ENCODE peak calls at places on chromosomes 13 and 19, in five cellular contexts. K, V, P, Q and L are unnamed samples.

GRCh38 chr13:32737679-32738078 is 151.4 kb downstream of the PDS5B start:
- DNase-seq in K (no peak), V (no peak), P (no peak), Q (no peak), L (no peak)

GRCh38 chr19:31515931-31516330 is 166.7 kb upstream of the TSHZ3 start:
- DNase-seq in K (no peak), V (no peak), P (no peak), Q (no peak), L (no peak)

GRCh38 chr13:28022848-28023518 is 34.5 kb upstream of the URAD start:
- DNase-seq in K (peak), V (no peak), P (no peak), Q (peak), L (peak)

GRCh38 chr13:49643003-49643651 is 14.8 kb downstream of the ARL11 start:
- DNase-seq in K (no peak), V (no peak), P (no peak), Q (no peak), L (no peak)

GRCh38 chr13:90091611-90092010 is 1255.9 kb upstream of the MIR17HG start:
- DNase-seq in K (no peak), V (no peak), P (no peak), Q (no peak), L (no peak)

GRCh38 chr13:35978607-35979316 is 152.4 kb downstream of the DCLK1 start:
- DNase-seq in K (peak), V (peak), P (no peak), Q (peak), L (peak)

GRCh38 chr19:58407658-58408151 is 744 bp upstream of the ZNF584 start:
- DNase-seq in K (no peak), V (peak), P (no peak), Q (no peak), L (no peak)

GRCh38 chr13:49630580-49630979 is 2.3 kb downstream of the ARL11 start:
- DNase-seq in K (no peak), V (no peak), P (no peak), Q (no peak), L (no peak)

GRCh38 chr19:4711211-4711610 is 12.4 kb downstream of the DPP9 start:
- DNase-seq in K (no peak), V (no peak), P (no peak), Q (no peak), L (no peak)

GRCh38 chr13:114025432-114026127 is 51.7 kb upstream of the C13orf46 start:
- DNase-seq in K (peak), V (no peak), P (no peak), Q (no peak), L (peak)

GRCh38 chr19:57830071-57830602 is at the start of gene ZNF587B:
- DNase-seq in K (peak), V (peak), P (peak), Q (peak), L (peak)

GRCh38 chr13:29958476-29958875 is 108.1 kb upstream of the UBL3 start:
- DNase-seq in K (no peak), V (no peak), P (peak), Q (no peak), L (no peak)

GRCh38 chr19:17090501-17091074 is 15.0 kb downstream of the MYO9B start:
- DNase-seq in K (no peak), V (peak), P (peak), Q (no peak), L (peak)
- TF ChIP-seq CTCF in K (no peak), V (no peak), P (no peak), Q (no peak), L (no peak)

DNA sequence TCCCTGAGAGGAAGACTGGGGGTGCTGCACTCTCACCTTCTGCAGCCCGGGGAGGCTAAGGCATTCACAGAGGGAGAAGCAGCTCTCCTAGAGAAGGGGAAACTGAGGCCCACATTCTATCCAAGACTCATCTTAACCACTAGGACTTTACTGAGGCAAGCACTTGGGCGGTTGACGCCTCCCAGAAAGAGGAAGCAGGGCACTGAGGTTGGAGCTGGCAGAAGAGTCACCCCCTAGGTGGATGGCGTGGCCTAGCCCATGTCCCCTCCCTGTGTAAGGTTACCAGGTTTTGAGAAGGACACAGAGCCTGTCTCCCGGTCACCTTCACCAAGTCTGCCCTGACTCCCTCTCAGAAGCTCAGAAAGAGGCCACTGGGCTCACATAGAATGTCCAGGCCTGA is 2.7 kb downstream of the S1PR2 start:
- DNase-seq in K (no peak), V (no peak), P (no peak), Q (no peak), L (no peak)
- TF ChIP-seq CTCF in K (no peak), V (no peak), P (no peak), Q (no peak), L (no peak)

GRCh38 chr19:51096473-51097165 is 11.6 kb downstream of the CTU1 start:
- DNase-seq in K (no peak), V (no peak), P (no peak), Q (no peak), L (peak)
- TF ChIP-seq CTCF in K (peak), V (no peak), P (no peak), Q (peak), L (peak)

GRCh38 chr19:37114001-37114400 is 35.8 kb downstream of the ZNF420 start:
- DNase-seq in K (no peak), V (no peak), P (no peak), Q (no peak), L (no peak)
- TF ChIP-seq CTCF in K (no peak), V (no peak), P (no peak), Q (no peak), L (no peak)

GRCh38 chr19:18771328-18772242 is 19.5 kb downstream of the COMP start:
- DNase-seq in K (no peak), V (no peak), P (no peak), Q (no peak), L (no peak)

GRCh38 chr19:18774107-18774506 is 17.0 kb downstream of the COMP start:
- DNase-seq in K (no peak), V (no peak), P (no peak), Q (no peak), L (no peak)

GRCh38 chr19:18774782-18775444 is 16.2 kb downstream of the COMP start:
- DNase-seq in K (no peak), V (no peak), P (no peak), Q (no peak), L (no peak)

GRCh38 chr19:18773682-18774081 is 17.4 kb downstream of the COMP start:
- DNase-seq in K (no peak), V (no peak), P (no peak), Q (no peak), L (no peak)

GRCh38 chr19:18772620-18773587 is 18.2 kb downstream of the COMP start:
- DNase-seq in K (no peak), V (no peak), P (no peak), Q (no peak), L (no peak)
- TF ChIP-seq CTCF in K (no peak), V (no peak), P (no peak), Q (no peak), L (no peak)

DNA sequence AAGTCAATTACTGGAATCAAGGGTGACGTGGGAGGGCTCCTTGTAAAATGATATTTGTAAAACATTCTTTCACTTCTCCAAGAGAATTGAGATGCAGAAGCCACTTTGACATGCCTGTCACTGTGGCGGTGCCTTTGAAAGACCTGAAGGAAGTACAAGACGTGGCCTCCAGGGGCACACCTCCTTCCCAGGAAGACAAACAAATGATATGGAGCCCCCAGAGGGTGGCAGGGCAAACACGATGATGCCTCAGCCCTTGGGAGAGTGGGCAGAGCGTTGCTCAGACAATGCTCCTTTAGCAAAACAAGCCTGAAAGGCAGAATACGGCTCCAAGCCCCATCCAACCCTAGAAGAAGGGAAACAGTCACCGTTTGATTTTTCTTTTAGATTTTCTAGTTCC is 9.3 kb upstream of the ATP12A start:
- DNase-seq in K (no peak), V (no peak), P (peak), Q (no peak), L (peak)
- TF ChIP-seq CTCF in K (peak), V (no peak), P (peak), Q (peak), L (peak)

GRCh38 chr13:110565296-110565695 is 3.8 kb upstream of the RAB20 start:
- DNase-seq in K (no peak), V (no peak), P (no peak), Q (no peak), L (no peak)
- TF ChIP-seq CTCF in K (no peak), V (no peak), P (no peak), Q (peak), L (peak)